ENCODE peak calls at places on chromosomes 16 and 17, in six cellular contexts. One of them, this sample, is unnamed.

GRCh38 chr16:74563828-74564263 is 43.1 kb downstream of the GLG1 start:
- DNase-seq in stomach: peak
- DNase-seq in ovary: no peak
- DNase-seq in body of pancreas: peak
- DNase-seq in brain microvascular endothelial cell: peak
- DNase-seq in GM23248: peak
- DNase-seq in this sample: no peak

GRCh38 chr16:85065099-85065498 is 37.5 kb downstream of the KIAA0513 start:
- DNase-seq in stomach: no peak
- DNase-seq in ovary: no peak
- DNase-seq in body of pancreas: no peak
- DNase-seq in brain microvascular endothelial cell: no peak
- DNase-seq in GM23248: no peak
- DNase-seq in this sample: no peak

GRCh38 chr17:9771465-9771864 is 19.9 kb downstream of the DHRS7C start:
- DNase-seq in stomach: no peak
- DNase-seq in ovary: no peak
- DNase-seq in body of pancreas: no peak
- DNase-seq in brain microvascular endothelial cell: no peak
- DNase-seq in GM23248: no peak
- DNase-seq in this sample: no peak

GRCh38 chr17:77254961-77255741 is 114.4 kb downstream of the SEC14L1 start:
- DNase-seq in stomach: peak
- DNase-seq in ovary: no peak
- DNase-seq in body of pancreas: peak
- DNase-seq in brain microvascular endothelial cell: peak
- DNase-seq in GM23248: peak
- DNase-seq in this sample: peak

GRCh38 chr16:86158688-86159360 is 259.9 kb downstream of the IRF8 start:
- DNase-seq in stomach: no peak
- DNase-seq in ovary: no peak
- DNase-seq in body of pancreas: no peak
- DNase-seq in brain microvascular endothelial cell: no peak
- DNase-seq in GM23248: no peak
- DNase-seq in this sample: no peak

GRCh38 chr17:8117367-8117979 is 841 bp downstream of the ALOXE3 start:
- DNase-seq in stomach: no peak
- DNase-seq in ovary: no peak
- DNase-seq in body of pancreas: no peak
- DNase-seq in brain microvascular endothelial cell: no peak
- DNase-seq in GM23248: no peak
- DNase-seq in this sample: no peak

GRCh38 chr17:49343273-49343672 is 18.8 kb downstream of the ZNF652 start:
- DNase-seq in stomach: no peak
- DNase-seq in ovary: no peak
- DNase-seq in body of pancreas: no peak
- DNase-seq in brain microvascular endothelial cell: peak
- DNase-seq in GM23248: peak
- DNase-seq in this sample: no peak

GRCh38 chr16:62404857-62405611 is 368.8 kb upstream of the CDH8 start:
- DNase-seq in stomach: no peak
- DNase-seq in ovary: no peak
- DNase-seq in body of pancreas: no peak
- DNase-seq in brain microvascular endothelial cell: no peak
- DNase-seq in GM23248: no peak
- DNase-seq in this sample: no peak

GRCh38 chr17:76461765-76462555 is 5.4 kb upstream of the AANAT start:
- DNase-seq in stomach: no peak
- DNase-seq in ovary: no peak
- DNase-seq in body of pancreas: no peak
- DNase-seq in brain microvascular endothelial cell: no peak
- DNase-seq in GM23248: peak
- DNase-seq in this sample: no peak

GRCh38 chr17:53353919-53354351 is 468.8 kb upstream of the KIF2B start:
- DNase-seq in stomach: peak
- DNase-seq in ovary: no peak
- DNase-seq in body of pancreas: peak
- DNase-seq in brain microvascular endothelial cell: no peak
- DNase-seq in GM23248: no peak
- DNase-seq in this sample: peak

GRCh38 chr16:3810198-3810664 is 70.3 kb downstream of the CREBBP start:
- DNase-seq in stomach: no peak
- DNase-seq in ovary: no peak
- DNase-seq in body of pancreas: no peak
- DNase-seq in brain microvascular endothelial cell: no peak
- DNase-seq in GM23248: no peak
- DNase-seq in this sample: no peak

GRCh38 chr16:3019594-3020246 is 448 bp upstream of the TNFRSF12A start:
- DNase-seq in stomach: no peak
- DNase-seq in ovary: no peak
- DNase-seq in body of pancreas: no peak
- DNase-seq in brain microvascular endothelial cell: no peak
- DNase-seq in GM23248: no peak
- DNase-seq in this sample: no peak

GRCh38 chr17:75838410-75838809 is 5.8 kb downstream of the UNC13D start:
- DNase-seq in stomach: no peak
- DNase-seq in ovary: no peak
- DNase-seq in body of pancreas: no peak
- DNase-seq in brain microvascular endothelial cell: no peak
- DNase-seq in GM23248: no peak
- DNase-seq in this sample: no peak

DNA sequence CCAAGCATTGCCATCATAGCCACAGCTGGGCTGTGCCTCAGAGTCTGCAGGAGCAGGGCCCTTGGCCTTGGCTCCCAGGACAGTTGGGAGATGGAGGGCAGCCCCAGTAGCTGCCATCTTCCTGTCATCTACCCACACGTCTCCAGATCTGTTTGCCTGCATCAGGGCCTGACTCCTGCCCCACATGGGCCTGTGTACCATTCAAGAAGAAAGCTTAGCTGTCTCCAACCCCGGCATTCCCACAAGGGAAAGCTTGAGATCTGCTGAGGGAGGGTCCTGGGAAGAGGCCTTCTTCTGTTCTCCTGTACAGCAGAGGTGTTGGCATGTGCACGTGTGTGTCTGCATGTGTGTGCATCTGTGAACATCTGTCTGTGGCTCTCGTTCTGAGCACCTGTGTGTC is 122.1 kb downstream of the MRM1 start:
- DNase-seq in stomach: no peak
- DNase-seq in ovary: no peak
- DNase-seq in body of pancreas: no peak
- DNase-seq in brain microvascular endothelial cell: no peak
- DNase-seq in GM23248: no peak
- DNase-seq in this sample: no peak
- H3K27ac ChIP-seq in stomach: no peak
- H3K27ac ChIP-seq in ovary: no peak
- H3K27ac ChIP-seq in body of pancreas: no peak
- H3K27ac ChIP-seq in brain microvascular endothelial cell: no peak
- H3K27ac ChIP-seq in GM23248: no peak
- H3K27ac ChIP-seq in this sample: no peak

GRCh38 chr17:68383120-68383442 is 74.2 kb downstream of the WIPI1 start:
- DNase-seq in stomach: no peak
- DNase-seq in ovary: no peak
- DNase-seq in body of pancreas: no peak
- DNase-seq in brain microvascular endothelial cell: no peak
- DNase-seq in GM23248: no peak
- DNase-seq in this sample: no peak
- H3K27ac ChIP-seq in stomach: no peak
- H3K27ac ChIP-seq in ovary: no peak
- H3K27ac ChIP-seq in body of pancreas: peak
- H3K27ac ChIP-seq in brain microvascular endothelial cell: peak
- H3K27ac ChIP-seq in GM23248: peak
- H3K27ac ChIP-seq in this sample: no peak

DNA sequence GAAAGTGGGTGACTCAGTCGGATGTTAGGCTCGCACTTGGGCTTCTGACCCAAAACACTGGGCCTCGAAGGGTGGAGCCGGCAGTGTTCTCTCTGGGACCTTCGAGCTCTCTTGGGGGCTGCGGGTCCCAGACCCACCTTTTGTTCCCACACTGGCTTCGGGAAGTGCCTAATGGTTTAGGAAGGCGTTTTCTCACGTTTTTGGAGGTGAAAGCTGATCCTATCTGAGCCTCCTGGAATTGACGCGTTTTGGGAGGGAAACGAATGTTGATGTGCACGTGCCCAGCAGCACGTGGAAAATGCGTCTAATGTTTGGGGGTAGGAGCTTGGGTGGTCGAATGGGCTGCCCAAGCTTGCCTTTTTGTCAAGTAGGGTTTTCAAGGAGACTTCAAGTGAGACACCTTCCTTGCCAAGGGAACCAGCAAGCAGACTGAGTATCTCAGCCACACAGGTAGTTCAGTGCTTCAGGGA is 666 bp downstream of the HGS start:
- DNase-seq in stomach: no peak
- DNase-seq in ovary: no peak
- DNase-seq in body of pancreas: peak
- DNase-seq in brain microvascular endothelial cell: peak
- DNase-seq in GM23248: no peak
- DNase-seq in this sample: peak
- H3K27ac ChIP-seq in stomach: peak
- H3K27ac ChIP-seq in ovary: no peak
- H3K27ac ChIP-seq in body of pancreas: peak
- H3K27ac ChIP-seq in brain microvascular endothelial cell: peak
- H3K27ac ChIP-seq in GM23248: peak
- H3K27ac ChIP-seq in this sample: peak

GRCh38 chr16:22300427-22301071 is 3.3 kb downstream of the POLR3E start:
- DNase-seq in stomach: peak
- DNase-seq in ovary: no peak
- DNase-seq in body of pancreas: peak
- DNase-seq in brain microvascular endothelial cell: peak
- DNase-seq in GM23248: peak
- DNase-seq in this sample: no peak
- H3K27ac ChIP-seq in stomach: no peak
- H3K27ac ChIP-seq in ovary: no peak
- H3K27ac ChIP-seq in body of pancreas: no peak
- H3K27ac ChIP-seq in brain microvascular endothelial cell: no peak
- H3K27ac ChIP-seq in GM23248: no peak
- H3K27ac ChIP-seq in this sample: no peak

DNA sequence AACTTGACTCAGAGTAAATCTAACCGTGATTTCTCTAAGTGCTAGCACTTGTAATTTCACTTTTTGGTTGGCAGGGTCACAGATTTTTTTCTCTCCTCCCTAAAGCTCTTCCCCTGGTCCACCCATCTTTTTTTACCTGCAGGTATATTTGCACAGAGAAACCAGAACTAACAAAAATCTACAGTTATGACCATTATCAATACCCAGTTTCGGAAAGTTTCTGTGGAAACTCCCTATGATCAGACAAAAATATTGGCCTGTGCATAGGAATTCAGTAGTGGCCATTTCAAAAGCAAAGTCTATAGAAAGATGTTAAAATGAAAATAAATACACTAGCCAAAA is 62.4 kb upstream of the ATF7IP2 start:
- DNase-seq in stomach: no peak
- DNase-seq in ovary: no peak
- DNase-seq in body of pancreas: no peak
- DNase-seq in brain microvascular endothelial cell: no peak
- DNase-seq in GM23248: no peak
- DNase-seq in this sample: no peak
- H3K27ac ChIP-seq in stomach: no peak
- H3K27ac ChIP-seq in ovary: no peak
- H3K27ac ChIP-seq in body of pancreas: no peak
- H3K27ac ChIP-seq in brain microvascular endothelial cell: no peak
- H3K27ac ChIP-seq in GM23248: no peak
- H3K27ac ChIP-seq in this sample: no peak

DNA sequence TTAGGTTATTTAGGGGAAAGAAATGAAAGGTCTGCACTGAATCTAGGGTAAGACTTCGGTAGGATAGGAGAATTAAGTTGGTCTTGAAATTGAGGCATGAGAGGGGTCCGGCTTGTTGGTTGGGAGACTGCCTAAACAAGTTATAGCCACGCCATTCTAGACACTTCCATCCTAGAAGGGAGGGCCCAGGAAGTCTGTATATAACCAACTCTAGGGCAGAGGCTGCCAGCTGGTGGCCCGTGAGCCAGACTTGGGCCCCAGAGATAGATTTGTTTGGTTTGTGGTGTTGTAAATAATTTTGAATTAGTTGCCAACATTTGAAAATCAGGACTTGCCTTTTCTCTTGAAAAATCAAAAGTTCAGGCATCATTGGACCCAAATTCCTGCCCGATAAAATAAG is 15.8 kb downstream of the SLC7A6 start:
- DNase-seq in stomach: no peak
- DNase-seq in ovary: no peak
- DNase-seq in body of pancreas: no peak
- DNase-seq in brain microvascular endothelial cell: no peak
- DNase-seq in GM23248: no peak
- DNase-seq in this sample: no peak
- H3K27ac ChIP-seq in stomach: no peak
- H3K27ac ChIP-seq in ovary: no peak
- H3K27ac ChIP-seq in body of pancreas: no peak
- H3K27ac ChIP-seq in brain microvascular endothelial cell: no peak
- H3K27ac ChIP-seq in GM23248: no peak
- H3K27ac ChIP-seq in this sample: no peak

GRCh38 chr16:30418350-30419181 is 11.2 kb downstream of the ZNF771 start:
- DNase-seq in stomach: no peak
- DNase-seq in ovary: no peak
- DNase-seq in body of pancreas: no peak
- DNase-seq in brain microvascular endothelial cell: no peak
- DNase-seq in GM23248: no peak
- DNase-seq in this sample: no peak
- H3K27ac ChIP-seq in stomach: peak
- H3K27ac ChIP-seq in ovary: no peak
- H3K27ac ChIP-seq in body of pancreas: peak
- H3K27ac ChIP-seq in brain microvascular endothelial cell: no peak
- H3K27ac ChIP-seq in GM23248: no peak
- H3K27ac ChIP-seq in this sample: peak